ENCODE peak calls at places on chromosomes 5 and 9, in five cellular contexts. Z, R, A, N and I are unnamed samples.
A peak's percentile ranks its signal among the peaks of the same experiment; 100 is the strongest.

GRCh38 chr9:96667363-96667728 is 12.2 kb upstream of the PRXL2C start:
- DNase-seq in R (no peak), N (no peak), Z (no peak), A (no peak), I (no peak)

GRCh38 chr5:6598351-6598900 is 34.4 kb downstream of the NSUN2 start:
- DNase-seq in R (no peak), A (no peak), Z (no peak), N (no peak), I (no peak)

GRCh38 chr9:26937816-26938371 is 9.1 kb downstream of the PLAA start:
- DNase-seq in A (no peak), N (no peak), R (no peak), Z (no peak), I (no peak)

GRCh38 chr9:85258823-85259370 is 482.9 kb downstream of the AGTPBP1 start:
- DNase-seq in N (no peak), Z (peak; percentile 7), R (peak; percentile 6), A (peak; percentile 55), I (peak; percentile 17)

GRCh38 chr5:174614500-174615135 is 109.8 kb upstream of the MSX2 start:
- DNase-seq in R (no peak), N (no peak), Z (no peak), A (no peak), I (no peak)

GRCh38 chr9:131601683-131602181 is 56.4 kb downstream of the PRRT1B start:
- DNase-seq in Z (no peak), N (no peak), R (no peak), A (no peak), I (no peak)

GRCh38 chr5:127762412-127762811 is 59.2 kb downstream of the CCDC192 start:
- DNase-seq in N (no peak), Z (no peak), A (no peak), R (no peak), I (no peak)

GRCh38 chr9:81596671-81597426 is 92.5 kb downstream of the TLE1 start:
- DNase-seq in N (no peak), A (no peak), Z (no peak), R (no peak), I (no peak)

GRCh38 chr5:177301503-177302165 is 1.9 kb downstream of the RAB24 start:
- DNase-seq in A (no peak), R (no peak), N (no peak), Z (no peak), I (peak; percentile 90)

GRCh38 chr5:17147225-17148120 is 70.0 kb upstream of the BASP1 start:
- DNase-seq in R (no peak), Z (no peak), N (no peak), A (no peak), I (no peak)

GRCh38 chr5:61969347-61969746 is 336.7 kb upstream of the KIF2A start:
- DNase-seq in A (no peak), R (no peak), N (no peak), Z (no peak), I (no peak)

GRCh38 chr5:145887976-145888574 is 15.3 kb upstream of the GRXCR2 start:
- DNase-seq in N (no peak), A (no peak), Z (peak; percentile 13), R (peak; percentile 47), I (peak; percentile 55)

GRCh38 chr9:137174722-137175293 is 3.0 kb upstream of the TMEM210 start:
- DNase-seq in R (no peak), A (no peak), Z (no peak), N (no peak), I (no peak)

GRCh38 chr5:140875085-140876065 is at the start of gene PCDHA12:
- DNase-seq in R (peak; percentile 51), A (no peak), N (no peak), Z (no peak), I (no peak)

GRCh38 chr9:134436926-134437325 is 110.7 kb downstream of the RXRA start:
- DNase-seq in N (no peak), Z (no peak), R (no peak), A (no peak), I (no peak)

GRCh38 chr9:126860077-126860756 is at the start of gene ZBTB34:
- DNase-seq in R (peak; percentile 38), Z (peak; percentile 80), N (peak; percentile 69), A (no peak), I (peak; percentile 44)

GRCh38 chr9:106797299-106797698 is 65.7 kb upstream of the ZNF462 start:
- DNase-seq in Z (no peak), R (no peak), A (no peak), N (no peak), I (no peak)

GRCh38 chr5:120053841-120054240 is 410.3 kb upstream of the PRR16 start:
- DNase-seq in N (no peak), A (no peak), R (no peak), Z (no peak), I (no peak)

GRCh38 chr5:17056056-17056690 is 120.1 kb upstream of the MYO10 start:
- DNase-seq in R (no peak), Z (no peak), A (no peak), N (no peak), I (peak; percentile 49)

GRCh38 chr9:91156451-91157234 is 205.1 kb downstream of the AUH start:
- DNase-seq in A (no peak), N (no peak), R (no peak), Z (no peak), I (no peak)

GRCh38 chr5:146993876-146994530 is 115.4 kb upstream of the PPP2R2B start:
- DNase-seq in A (no peak), N (no peak), R (no peak), Z (no peak), I (no peak)

GRCh38 chr5:691817-692529 is 1.2 kb downstream of the TPPP start:
- DNase-seq in A (no peak), R (no peak), Z (no peak), N (no peak), I (no peak)

GRCh38 chr5:177537389-177538361 is 16.7 kb downstream of the FAM193B start:
- DNase-seq in A (peak; percentile 67), N (no peak), Z (no peak), R (peak; percentile 62), I (no peak)

GRCh38 chr5:168798065-168799023 is 219.2 kb upstream of the PANK3 start:
- DNase-seq in N (no peak), A (no peak), R (no peak), Z (no peak), I (no peak)

GRCh38 chr5:158943057-158943456 is 156.7 kb downstream of the EBF1 start:
- DNase-seq in R (peak; percentile 19), N (no peak), Z (no peak), A (peak; percentile 30), I (no peak)

GRCh38 chr9:37364136-37364535 is 58.4 kb upstream of the GRHPR start:
- DNase-seq in N (no peak), A (no peak), R (no peak), Z (no peak), I (no peak)

GRCh38 chr9:37602817-37603216 is 10.4 kb upstream of the TOMM5 start:
- DNase-seq in R (no peak), Z (no peak), A (no peak), N (no peak), I (peak; percentile 60)

GRCh38 chr5:170238456-170238855 is 5.7 kb downstream of the C5orf58 start:
- DNase-seq in N (no peak), Z (no peak), A (no peak), R (no peak), I (no peak)

GRCh38 chr5:171644536-171644935 is 141.1 kb upstream of the SMIM23 start:
- DNase-seq in Z (no peak), R (no peak), N (no peak), A (no peak), I (no peak)

GRCh38 chr9:99762470-99762869 is 59.2 kb upstream of the NR4A3 start:
- DNase-seq in N (no peak), R (no peak), Z (no peak), A (no peak), I (no peak)

GRCh38 chr5:14560091-14560595 is 21.4 kb upstream of the OTULINL start:
- DNase-seq in Z (no peak), A (no peak), N (no peak), R (no peak), I (no peak)